ENCODE peak calls at places on chromosomes 6 and 20, in six cellular contexts. E is spleen, Y is body of pancreas, Z is left ventricle myocardium inferior, J is PC-9, X is K562. B is an unnamed sample. For H3K36me3, the result is how much of the 10 kb centered on the place peaks cover.

GRCh38 chr6:118810420-118811027 is 83.4 kb upstream of the ASF1A start:
- DNase-seq in E (peak), Y (peak), Z (no peak), J (no peak), X (no peak), B (no peak)

GRCh38 chr6:157317129-157317814 is 6.0 kb downstream of the TMEM242 start:
- DNase-seq in E (no peak), Y (peak), Z (peak), J (peak), X (peak), B (no peak)

GRCh38 chr20:11906626-11907480 is 10.8 kb upstream of the BTBD3 start:
- DNase-seq in E (no peak), Y (no peak), Z (no peak), J (no peak), X (no peak), B (no peak)

GRCh38 chr6:74851598-74851997 is 354.3 kb downstream of the COL12A1 start:
- DNase-seq in E (no peak), Y (no peak), Z (no peak), J (no peak), X (no peak), B (no peak)

GRCh38 chr6:25369450-25370086 is 90.4 kb downstream of the CARMIL1 start:
- DNase-seq in E (no peak), Y (peak), Z (no peak), J (no peak), X (no peak), B (no peak)

GRCh38 chr20:32028647-32029372 is 18.6 kb downstream of the CCM2L start:
- DNase-seq in E (no peak), Y (peak), Z (no peak), J (no peak), X (no peak), B (no peak)

GRCh38 chr6:45494734-45495133 is 117.0 kb upstream of the SUPT3H start:
- DNase-seq in E (no peak), Y (no peak), Z (no peak), J (no peak), X (peak), B (no peak)

GRCh38 chr6:31270788-31271640 is 878 bp downstream of the HLA-C start:
- DNase-seq in E (peak), Y (peak), Z (peak), J (peak), X (no peak), B (no peak)

GRCh38 chr20:47703748-47704147 is 81.5 kb downstream of the SULF2 start:
- DNase-seq in E (no peak), Y (no peak), Z (no peak), J (no peak), X (no peak), B (no peak)

GRCh38 chr20:663315-664090 is 10.5 kb upstream of the SRXN1 start:
- DNase-seq in E (peak), Y (no peak), Z (no peak), J (no peak), X (no peak), B (no peak)

GRCh38 chr20:23226612-23227265 is 123.9 kb upstream of the NXT1 start:
- DNase-seq in E (no peak), Y (no peak), Z (no peak), J (no peak), X (no peak), B (no peak)

GRCh38 chr6:163229050-163229449 is 185.5 kb upstream of the QKI start:
- DNase-seq in E (no peak), Y (no peak), Z (no peak), J (no peak), X (no peak), B (no peak)

GRCh38 chr6:53851561-53851960 is 56.8 kb downstream of the LRRC1 start:
- DNase-seq in E (no peak), Y (no peak), Z (no peak), J (no peak), X (no peak), B (no peak)

GRCh38 chr6:145073811-145074210 is 661.5 kb downstream of the EPM2A start:
- DNase-seq in E (no peak), Y (no peak), Z (no peak), J (no peak), X (no peak), B (no peak)

GRCh38 chr20:47351643-47352331 is 4.7 kb downstream of the ZMYND8 start:
- DNase-seq in E (peak), Y (no peak), Z (no peak), J (no peak), X (no peak), B (no peak)

GRCh38 chr20:38073307-38074010 is 39.9 kb downstream of the RPRD1B start:
- DNase-seq in E (no peak), Y (peak), Z (peak), J (peak), X (peak), B (no peak)

GRCh38 chr6:13523826-13524622 is 36.6 kb upstream of the GFOD1 start:
- DNase-seq in E (no peak), Y (no peak), Z (no peak), J (no peak), X (no peak), B (no peak)

GRCh38 chr6:5084787-5085637 is at the start of gene PPP1R3G:
- DNase-seq in E (peak), Y (peak), Z (peak), J (peak), X (peak), B (no peak)

GRCh38 chr6:136445063-136445462 is 105.2 kb downstream of the MAP7 start:
- DNase-seq in E (no peak), Y (no peak), Z (no peak), J (no peak), X (no peak), B (no peak)

DNA sequence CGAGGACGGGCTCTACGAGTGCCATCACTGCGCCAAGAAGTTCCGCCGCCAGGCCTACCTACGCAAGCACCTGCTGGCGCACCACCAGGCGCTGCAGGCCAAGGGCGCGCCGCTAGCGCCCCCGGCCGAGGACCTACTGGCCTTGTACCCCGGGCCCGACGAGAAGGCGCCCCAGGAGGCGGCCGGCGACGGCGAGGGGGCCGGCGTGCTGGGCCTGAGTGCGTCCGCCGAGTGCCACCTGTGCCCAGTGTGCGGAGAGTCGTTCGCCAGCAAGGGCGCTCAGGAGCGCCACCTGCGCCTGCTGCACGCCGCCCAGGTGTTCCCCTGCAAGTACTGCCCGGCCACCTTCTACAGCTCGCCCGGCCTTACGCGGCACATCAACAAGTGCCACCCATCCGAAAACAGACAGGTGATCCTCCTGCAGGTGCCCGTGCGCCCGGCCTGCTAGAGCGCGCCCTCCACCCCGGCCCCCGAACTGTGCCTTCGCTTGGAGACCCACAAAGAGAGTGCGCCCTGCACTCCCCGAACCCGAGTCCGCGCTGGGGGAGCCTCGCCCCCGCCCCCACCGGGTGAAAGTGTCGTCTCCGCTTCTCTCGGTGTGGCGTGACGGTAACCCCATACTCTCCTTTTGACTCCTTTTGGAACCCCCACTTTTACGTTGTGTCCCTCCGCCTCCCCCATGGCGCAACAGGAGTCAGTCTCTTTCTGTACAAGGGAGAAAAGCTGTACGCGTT is 1.6 kb downstream of the INSM1 start:
- DNase-seq in E (no peak), Y (peak), Z (no peak), J (no peak), X (no peak), B (no peak)
- TF ChIP-seq CTCF in E (no peak), Y (no peak), Z (no peak), J (no peak), X (no peak), B (no peak)

GRCh38 chr6:169777896-169778295 is 26.5 kb downstream of the ERMARD start:
- DNase-seq in E (no peak), Y (no peak), Z (no peak), J (no peak), X (no peak), B (no peak)
- H3K36me3 ChIP-seq in E (under half), Y (under half), Z (half or more), J (under half), X (under half), B (under half)

DNA sequence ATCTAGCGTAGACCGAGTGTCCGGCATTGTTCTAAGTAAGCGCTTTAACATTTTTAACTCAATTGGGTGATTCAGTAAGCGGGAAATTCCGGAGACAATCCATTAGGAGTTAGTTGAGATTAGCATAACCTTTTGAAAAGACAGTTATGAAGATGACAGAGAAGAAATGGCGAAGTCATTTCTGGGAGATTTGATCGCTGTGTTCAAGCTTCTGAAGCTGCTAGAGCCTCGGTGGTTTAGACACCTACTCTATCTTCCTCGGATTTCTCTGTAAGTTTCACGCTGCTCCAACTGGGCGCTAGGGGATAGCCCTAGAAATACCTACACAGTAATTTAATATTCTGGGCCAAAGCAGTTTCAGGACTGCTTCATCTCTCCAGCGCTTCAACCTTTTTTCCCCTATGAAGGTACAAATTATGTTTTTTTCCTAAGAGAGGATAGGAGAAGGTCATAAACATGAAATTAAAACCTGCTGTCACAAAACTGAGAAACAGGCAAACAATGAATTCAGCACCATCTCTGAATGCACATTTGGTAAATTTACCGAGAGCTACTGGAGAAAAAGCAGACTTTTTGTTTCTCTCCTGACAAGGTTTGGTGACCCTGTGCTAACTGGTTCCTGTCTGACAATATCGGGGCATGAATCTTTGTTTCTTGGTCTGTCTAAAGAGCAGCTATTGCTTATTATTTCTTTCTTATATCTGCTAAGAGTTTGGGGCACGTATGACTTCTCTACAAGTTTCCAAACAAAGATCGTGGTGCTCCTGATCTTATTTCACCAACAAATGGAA is 22.4 kb downstream of the ZNF311 start:
- DNase-seq in E (no peak), Y (peak), Z (no peak), J (peak), X (peak), B (no peak)
- TF ChIP-seq CTCF in E (peak), Y (peak), Z (no peak), J (peak), X (peak), B (peak)

DNA sequence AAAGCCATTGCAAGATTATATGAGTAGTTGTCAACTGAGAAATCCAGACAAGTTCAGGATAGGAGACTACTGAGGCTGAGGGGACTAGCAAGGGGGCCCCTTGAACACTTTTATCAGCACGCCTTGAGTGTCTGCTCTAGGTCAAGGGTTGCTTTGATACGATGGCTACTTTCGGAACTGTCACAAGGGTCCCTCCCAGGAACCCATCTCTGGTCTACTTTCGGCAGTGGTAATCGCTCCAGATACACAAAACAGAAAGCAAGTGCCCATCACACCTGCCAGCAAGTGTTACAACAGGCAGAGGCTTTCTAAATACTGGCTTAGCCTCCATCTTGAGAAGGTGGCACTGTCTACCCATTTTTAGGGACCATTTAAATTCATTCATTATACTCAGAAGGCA is 61.1 kb downstream of the GJA10 start:
- DNase-seq in E (no peak), Y (no peak), Z (no peak), J (no peak), X (no peak), B (no peak)
- H3K36me3 ChIP-seq in E (under half), Y (under half), Z (under half), J (under half), X (under half), B (under half)

GRCh38 chr6:15504581-15505350 is 158.1 kb downstream of the DTNBP1 start:
- DNase-seq in E (peak), Y (peak), Z (peak), J (no peak), X (no peak), B (peak)

GRCh38 chr6:15505463-15505918 is 157.3 kb downstream of the DTNBP1 start:
- DNase-seq in E (peak), Y (no peak), Z (no peak), J (no peak), X (no peak), B (no peak)

GRCh38 chr6:15502451-15503345 is 160.1 kb downstream of the DTNBP1 start:
- DNase-seq in E (peak), Y (no peak), Z (no peak), J (no peak), X (no peak), B (no peak)

GRCh38 chr6:15503346-15503680 is 159.5 kb downstream of the DTNBP1 start:
- DNase-seq in E (peak), Y (no peak), Z (no peak), J (no peak), X (no peak), B (no peak)

GRCh38 chr6:15504040-15504491 is 158.8 kb downstream of the DTNBP1 start:
- DNase-seq in E (peak), Y (no peak), Z (peak), J (no peak), X (no peak), B (no peak)
- TF ChIP-seq CTCF in E (no peak), Y (no peak), Z (peak), J (no peak), X (no peak), B (peak)

GRCh38 chr6:99550046-99550445 is 18.4 kb downstream of the CCNC start:
- DNase-seq in E (no peak), Y (no peak), Z (no peak), J (no peak), X (no peak), B (no peak)

GRCh38 chr6:99548706-99549105 is 19.8 kb downstream of the CCNC start:
- DNase-seq in E (no peak), Y (no peak), Z (no peak), J (no peak), X (no peak), B (no peak)

GRCh38 chr6:99547526-99547925 is 20.9 kb downstream of the CCNC start:
- DNase-seq in E (no peak), Y (no peak), Z (no peak), J (no peak), X (no peak), B (no peak)

GRCh38 chr6:99543968-99544367 is 24.5 kb downstream of the CCNC start:
- DNase-seq in E (no peak), Y (no peak), Z (no peak), J (no peak), X (peak), B (no peak)

GRCh38 chr6:99545442-99545841 is 23.0 kb downstream of the CCNC start:
- DNase-seq in E (no peak), Y (no peak), Z (no peak), J (no peak), X (no peak), B (no peak)
- H3K36me3 ChIP-seq in E (under half), Y (under half), Z (half or more), J (under half), X (half or more), B (under half)

GRCh38 chr6:48928937-48929336 is 534.1 kb downstream of the MMUT start:
- DNase-seq in E (no peak), Y (no peak), Z (no peak), J (no peak), X (no peak), B (no peak)
- TF ChIP-seq CTCF in E (no peak), Y (no peak), Z (no peak), J (no peak), X (no peak), B (no peak)

DNA sequence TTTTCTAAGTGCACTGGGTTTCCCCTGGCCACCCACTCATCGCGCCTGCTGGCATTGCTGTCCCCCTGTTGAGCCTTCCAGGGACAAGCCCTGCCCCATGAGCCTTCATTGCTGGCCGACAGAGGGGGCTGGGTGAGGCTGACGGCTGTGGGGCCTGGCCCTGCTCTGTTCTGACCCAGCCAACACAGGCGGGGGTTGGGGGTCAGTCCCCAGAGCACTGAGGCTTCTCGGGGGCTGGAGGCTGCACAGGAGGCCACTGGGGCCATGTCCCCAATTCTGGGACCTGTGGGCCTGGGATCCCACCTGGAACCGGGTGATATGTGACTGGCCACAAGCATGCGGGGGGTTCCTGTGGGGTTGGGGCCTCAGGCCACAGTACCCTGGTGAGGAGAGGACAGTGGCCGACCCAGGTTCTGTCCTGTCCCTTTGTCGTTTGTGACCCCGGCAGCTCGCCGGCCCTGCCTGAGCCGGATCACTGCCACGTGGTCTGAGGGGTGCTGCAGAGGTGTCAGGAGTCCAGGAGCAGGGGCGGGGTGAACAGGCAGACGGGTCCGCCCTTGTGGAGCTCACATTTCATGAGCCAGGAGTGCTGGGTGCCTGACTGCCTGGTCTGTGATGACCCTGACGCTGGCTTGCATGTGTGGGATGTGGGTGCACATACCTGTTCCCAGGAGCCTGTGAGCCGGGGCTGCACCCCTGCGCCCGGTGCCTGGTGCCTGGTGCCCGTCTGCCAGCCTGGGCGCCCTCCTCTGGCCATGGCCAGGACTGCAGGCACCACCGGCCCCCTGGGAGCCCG is 2.1 kb upstream of the COL20A1 start:
- DNase-seq in E (no peak), Y (peak), Z (no peak), J (peak), X (peak), B (no peak)
- H3K36me3 ChIP-seq in E (under half), Y (under half), Z (under half), J (under half), X (under half), B (under half)

GRCh38 chr6:67935976-67936477 is 699.1 kb upstream of the ADGRB3 start:
- DNase-seq in E (no peak), Y (no peak), Z (no peak), J (no peak), X (no peak), B (no peak)

DNA sequence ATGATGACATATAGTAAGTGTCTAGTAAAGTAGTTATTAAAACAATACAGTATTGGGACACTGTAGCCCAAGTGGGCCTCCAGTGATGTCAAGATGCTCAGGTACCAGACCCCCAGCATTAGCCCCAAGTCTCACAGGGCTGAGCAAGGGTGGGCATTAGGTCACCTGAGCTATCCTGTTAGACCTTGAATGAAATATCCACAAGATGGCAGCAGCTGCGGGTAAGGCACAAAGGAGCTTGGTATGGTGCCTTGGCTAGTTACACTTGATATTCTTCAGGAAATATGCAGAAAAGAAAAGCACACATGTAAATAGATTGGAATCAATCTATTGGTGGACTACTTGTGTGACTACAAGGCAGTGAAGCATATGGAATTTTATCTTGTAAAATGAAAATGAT is 701.8 kb upstream of the ADGRB3 start:
- DNase-seq in E (no peak), Y (no peak), Z (no peak), J (no peak), X (no peak), B (no peak)
- TF ChIP-seq CTCF in E (no peak), Y (no peak), Z (no peak), J (no peak), X (peak), B (no peak)